ENCODE peak calls at places on chromosome 14, in seven cellular contexts. One of them, this sample, is unnamed.

GRCh38 chr14:101469382-101470251 is 91.7 kb upstream of the DIO3 start:
- DNase-seq in ovary: no peak
- DNase-seq in tibial artery: no peak
- DNase-seq in mesenchymal stem cell: no peak
- DNase-seq in OCI-LY7: no peak
- DNase-seq in suprapubic skin: peak; percentile 48
- DNase-seq in body of pancreas: peak; percentile 8
- DNase-seq in this sample: no peak

GRCh38 chr14:68655021-68655811 is 137.7 kb downstream of the ZFP36L1 start:
- DNase-seq in ovary: peak; percentile 64
- DNase-seq in tibial artery: no peak
- DNase-seq in mesenchymal stem cell: no peak
- DNase-seq in OCI-LY7: no peak
- DNase-seq in suprapubic skin: no peak
- DNase-seq in body of pancreas: peak; percentile 41
- DNase-seq in this sample: no peak

GRCh38 chr14:63343878-63344277 is 25.1 kb upstream of the GPHB5 start:
- DNase-seq in ovary: no peak
- DNase-seq in tibial artery: no peak
- DNase-seq in mesenchymal stem cell: no peak
- DNase-seq in OCI-LY7: no peak
- DNase-seq in suprapubic skin: no peak
- DNase-seq in body of pancreas: no peak
- DNase-seq in this sample: no peak

GRCh38 chr14:69921052-69921451 is 41.8 kb downstream of the SMOC1 start:
- DNase-seq in ovary: no peak
- DNase-seq in tibial artery: peak; percentile 31
- DNase-seq in mesenchymal stem cell: peak; percentile 4
- DNase-seq in OCI-LY7: no peak
- DNase-seq in suprapubic skin: no peak
- DNase-seq in body of pancreas: no peak
- DNase-seq in this sample: no peak

GRCh38 chr14:83425138-83425537 is 1891.5 kb upstream of the SEL1L start:
- DNase-seq in ovary: no peak
- DNase-seq in tibial artery: no peak
- DNase-seq in mesenchymal stem cell: no peak
- DNase-seq in OCI-LY7: no peak
- DNase-seq in suprapubic skin: no peak
- DNase-seq in body of pancreas: no peak
- DNase-seq in this sample: no peak

GRCh38 chr14:70808023-70808401 is 1.3 kb downstream of the MAP3K9 start:
- DNase-seq in ovary: no peak
- DNase-seq in tibial artery: no peak
- DNase-seq in mesenchymal stem cell: no peak
- DNase-seq in OCI-LY7: peak; percentile 41
- DNase-seq in suprapubic skin: no peak
- DNase-seq in body of pancreas: peak; percentile 38
- DNase-seq in this sample: no peak

GRCh38 chr14:40417777-40418401 is 985.7 kb upstream of the FBXO33 start:
- DNase-seq in ovary: no peak
- DNase-seq in tibial artery: no peak
- DNase-seq in mesenchymal stem cell: peak; percentile 36
- DNase-seq in OCI-LY7: peak; percentile 47
- DNase-seq in suprapubic skin: no peak
- DNase-seq in body of pancreas: peak; percentile 14
- DNase-seq in this sample: no peak

GRCh38 chr14:58513272-58513671 is 85.8 kb downstream of the KIAA0586 start:
- DNase-seq in ovary: no peak
- DNase-seq in tibial artery: no peak
- DNase-seq in mesenchymal stem cell: no peak
- DNase-seq in OCI-LY7: no peak
- DNase-seq in suprapubic skin: no peak
- DNase-seq in body of pancreas: no peak
- DNase-seq in this sample: no peak

DNA sequence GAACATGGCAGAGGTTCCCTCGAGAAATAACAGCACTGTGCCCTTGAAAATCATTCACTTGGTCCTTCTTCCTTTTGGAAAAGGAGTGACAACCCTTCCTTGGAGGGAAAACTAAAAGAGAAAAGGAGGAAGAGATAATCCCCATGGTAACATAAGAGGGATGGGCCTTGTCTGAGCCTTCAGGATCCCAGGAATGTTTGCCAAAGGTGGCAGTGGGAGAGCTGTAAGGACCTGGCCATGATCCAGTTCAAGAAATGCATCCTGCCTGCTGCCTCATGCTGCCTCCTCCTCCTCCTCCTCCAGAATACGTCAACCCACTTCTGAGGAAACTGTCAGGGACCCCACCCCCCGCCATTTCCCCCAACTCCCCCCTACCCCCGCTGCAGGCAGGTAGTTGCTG is 118.8 kb downstream of the KCNK10 start:
- DNase-seq in ovary: no peak
- DNase-seq in tibial artery: no peak
- DNase-seq in mesenchymal stem cell: no peak
- DNase-seq in OCI-LY7: no peak
- DNase-seq in suprapubic skin: no peak
- DNase-seq in body of pancreas: no peak
- DNase-seq in this sample: no peak
- H3K4me3 ChIP-seq in ovary: no peak overlapping the region
- H3K4me3 ChIP-seq in tibial artery: no peak overlapping the region
- H3K4me3 ChIP-seq in mesenchymal stem cell: no peak overlapping the region
- H3K4me3 ChIP-seq in OCI-LY7: no peak overlapping the region
- H3K4me3 ChIP-seq in suprapubic skin: no peak overlapping the region
- H3K4me3 ChIP-seq in body of pancreas: no peak overlapping the region
- H3K4me3 ChIP-seq in this sample: no peak overlapping the region

DNA sequence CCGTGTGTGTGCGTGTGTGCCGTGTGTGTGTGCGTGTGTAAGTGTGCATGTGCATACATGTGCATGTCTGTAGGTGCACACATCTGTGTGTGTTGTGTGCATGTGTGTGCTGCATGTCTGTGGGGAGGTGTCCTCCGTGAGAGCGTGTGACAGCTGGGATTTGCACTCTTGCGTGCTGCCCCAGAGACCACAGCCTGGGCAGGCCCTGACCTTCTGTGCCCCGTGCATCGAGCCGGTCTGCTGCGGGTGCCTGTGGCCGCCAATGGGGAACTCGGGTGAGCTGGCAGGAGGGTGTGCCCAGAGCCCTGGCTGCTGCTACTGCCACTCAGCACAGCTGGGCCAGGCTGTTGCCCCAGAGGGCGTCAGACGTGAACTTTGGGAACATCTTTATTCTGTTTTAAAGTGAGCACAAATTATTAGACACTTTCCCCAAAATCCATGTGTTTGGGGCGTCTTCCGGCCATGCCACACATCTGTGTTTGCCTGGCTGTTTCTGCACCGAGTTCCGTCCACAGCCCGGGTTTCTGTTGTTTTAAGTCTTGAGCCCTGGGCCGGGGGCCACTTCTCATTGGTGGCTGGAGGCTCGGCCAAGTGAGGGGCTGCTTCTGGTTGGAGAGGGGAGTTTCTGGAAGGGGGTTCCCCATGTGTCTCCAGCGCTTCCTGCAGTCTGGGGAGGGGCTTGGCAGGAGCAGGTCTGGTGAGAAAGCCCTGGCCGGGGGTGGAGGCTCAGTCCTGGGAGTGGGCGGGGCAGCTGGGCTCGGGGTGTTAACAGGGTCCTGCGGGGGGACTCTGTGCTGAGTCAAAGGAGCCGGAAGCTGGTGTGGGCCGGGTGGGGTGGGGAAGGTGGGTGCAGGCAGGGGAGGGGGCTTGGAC is 7.6 kb downstream of the CEP170B start:
- DNase-seq in ovary: peak; percentile 16
- DNase-seq in tibial artery: no peak
- DNase-seq in mesenchymal stem cell: peak; percentile 30
- DNase-seq in OCI-LY7: no peak
- DNase-seq in suprapubic skin: no peak
- DNase-seq in body of pancreas: no peak
- DNase-seq in this sample: no peak
- H3K27ac ChIP-seq in ovary: no peak overlapping the region
- H3K27ac ChIP-seq in tibial artery: no peak overlapping the region
- H3K27ac ChIP-seq in mesenchymal stem cell: no peak overlapping the region
- H3K27ac ChIP-seq in OCI-LY7: no peak overlapping the region
- H3K27ac ChIP-seq in suprapubic skin: peak overlapping the region; percentile 32
- H3K27ac ChIP-seq in body of pancreas: no peak overlapping the region
- H3K27ac ChIP-seq in this sample: no peak overlapping the region

DNA sequence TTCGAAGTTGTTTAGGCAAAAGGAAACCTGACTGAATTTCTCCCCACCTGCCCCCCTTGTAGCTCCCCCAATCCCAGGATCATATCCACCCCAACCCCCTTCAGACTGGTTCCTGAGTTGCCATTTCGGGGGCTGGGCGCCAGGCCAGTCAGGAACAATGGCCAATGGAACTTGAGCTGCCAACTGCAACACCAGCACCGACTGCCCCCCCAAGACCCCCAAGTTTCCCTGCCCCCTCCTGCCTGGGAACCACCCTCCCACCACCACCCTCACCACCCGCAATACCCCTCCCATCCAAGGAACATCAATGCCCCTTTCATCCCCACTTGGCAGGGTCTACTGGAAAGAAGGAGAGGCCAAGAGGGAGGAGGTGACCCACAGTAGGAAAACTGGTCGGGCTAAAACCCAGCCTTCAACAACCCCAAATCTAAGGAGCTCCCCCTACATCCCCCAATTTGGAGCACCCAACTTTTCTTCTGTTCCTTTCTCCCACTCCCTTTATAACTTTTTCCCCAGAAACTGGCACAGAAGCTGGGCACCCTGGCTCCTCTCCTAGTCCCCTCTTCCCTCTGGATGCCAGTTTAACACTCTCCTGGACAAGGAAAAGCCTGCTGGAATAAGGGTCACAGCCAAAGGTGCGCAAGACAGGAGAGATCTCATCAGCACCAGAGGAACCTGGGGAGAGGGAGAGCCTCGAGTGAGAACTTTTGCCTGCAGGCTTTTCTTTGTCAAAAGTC is 1.6 kb upstream of the NDRG2 start:
- DNase-seq in ovary: peak; percentile 60
- DNase-seq in tibial artery: no peak
- DNase-seq in mesenchymal stem cell: no peak
- DNase-seq in OCI-LY7: no peak
- DNase-seq in suprapubic skin: no peak
- DNase-seq in body of pancreas: no peak
- DNase-seq in this sample: no peak
- H3K4me3 ChIP-seq in ovary: peak overlapping the region; percentile 93
- H3K4me3 ChIP-seq in tibial artery: peak overlapping the region; percentile 86
- H3K4me3 ChIP-seq in mesenchymal stem cell: no peak overlapping the region
- H3K4me3 ChIP-seq in OCI-LY7: no peak overlapping the region
- H3K4me3 ChIP-seq in suprapubic skin: peak overlapping the region; percentile 86
- H3K4me3 ChIP-seq in body of pancreas: no peak overlapping the region
- H3K4me3 ChIP-seq in this sample: peak overlapping the region; percentile 99

GRCh38 chr14:34711169-34711568 is 3.2 kb downstream of the CFL2 start:
- DNase-seq in ovary: no peak
- DNase-seq in tibial artery: no peak
- DNase-seq in mesenchymal stem cell: peak; percentile 91
- DNase-seq in OCI-LY7: peak; percentile 83
- DNase-seq in suprapubic skin: no peak
- DNase-seq in body of pancreas: no peak
- DNase-seq in this sample: no peak
- H3K27ac ChIP-seq in ovary: no peak overlapping the region
- H3K27ac ChIP-seq in tibial artery: peak overlapping the region; percentile 95
- H3K27ac ChIP-seq in mesenchymal stem cell: peak overlapping the region; percentile 45
- H3K27ac ChIP-seq in OCI-LY7: peak overlapping the region; percentile 87
- H3K27ac ChIP-seq in suprapubic skin: no peak overlapping the region
- H3K27ac ChIP-seq in body of pancreas: peak overlapping the region; percentile 53
- H3K27ac ChIP-seq in this sample: peak overlapping the region; percentile 21

GRCh38 chr14:95537298-95538089 is 2.6 kb downstream of the GLRX5 start:
- DNase-seq in ovary: no peak
- DNase-seq in tibial artery: no peak
- DNase-seq in mesenchymal stem cell: no peak
- DNase-seq in OCI-LY7: no peak
- DNase-seq in suprapubic skin: no peak
- DNase-seq in body of pancreas: no peak
- DNase-seq in this sample: no peak
- H3K4me3 ChIP-seq in ovary: no peak overlapping the region
- H3K4me3 ChIP-seq in tibial artery: no peak overlapping the region
- H3K4me3 ChIP-seq in mesenchymal stem cell: no peak overlapping the region
- H3K4me3 ChIP-seq in OCI-LY7: peak overlapping the region; percentile 93
- H3K4me3 ChIP-seq in suprapubic skin: no peak overlapping the region
- H3K4me3 ChIP-seq in body of pancreas: no peak overlapping the region
- H3K4me3 ChIP-seq in this sample: no peak overlapping the region

GRCh38 chr14:37546621-37547447 is 48.2 kb downstream of the FOXA1 start:
- DNase-seq in ovary: no peak
- DNase-seq in tibial artery: no peak
- DNase-seq in mesenchymal stem cell: peak; percentile 47
- DNase-seq in OCI-LY7: no peak
- DNase-seq in suprapubic skin: no peak
- DNase-seq in body of pancreas: no peak
- DNase-seq in this sample: no peak
- H3K27ac ChIP-seq in ovary: no peak overlapping the region
- H3K27ac ChIP-seq in tibial artery: no peak overlapping the region
- H3K27ac ChIP-seq in mesenchymal stem cell: no peak overlapping the region
- H3K27ac ChIP-seq in OCI-LY7: no peak overlapping the region
- H3K27ac ChIP-seq in suprapubic skin: no peak overlapping the region
- H3K27ac ChIP-seq in body of pancreas: no peak overlapping the region
- H3K27ac ChIP-seq in this sample: no peak overlapping the region

DNA sequence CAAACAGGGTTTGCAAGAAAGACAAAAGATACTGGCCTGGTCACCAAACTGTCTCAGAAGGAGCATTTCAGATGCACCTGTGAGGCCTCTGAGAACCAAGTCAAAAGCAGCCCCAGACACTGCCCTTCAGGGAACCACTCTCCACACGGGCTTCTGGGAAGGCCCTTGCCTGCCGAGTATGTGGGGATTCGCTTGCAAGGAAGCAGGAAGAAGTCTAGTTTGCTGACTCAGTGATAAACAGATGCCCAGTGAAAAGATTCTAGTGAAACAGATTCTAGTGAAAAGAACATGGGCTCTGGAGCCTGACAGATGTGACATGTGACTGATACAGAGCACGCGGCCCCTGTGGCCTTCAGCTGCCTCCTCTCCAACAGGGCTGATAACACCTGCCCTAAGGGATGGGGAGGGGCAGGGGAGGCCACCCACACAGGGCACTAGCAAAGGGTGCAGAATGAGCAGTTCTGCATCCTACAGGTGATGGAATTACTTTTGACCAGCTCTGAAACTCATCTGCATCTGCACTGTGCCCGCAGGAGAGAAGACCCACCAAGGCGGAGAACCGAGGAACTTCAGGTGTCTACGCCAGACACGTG is 19.1 kb downstream of the AMN start:
- DNase-seq in ovary: no peak
- DNase-seq in tibial artery: no peak
- DNase-seq in mesenchymal stem cell: no peak
- DNase-seq in OCI-LY7: peak; percentile 38
- DNase-seq in suprapubic skin: no peak
- DNase-seq in body of pancreas: no peak
- DNase-seq in this sample: no peak
- H3K4me3 ChIP-seq in ovary: no peak overlapping the region
- H3K4me3 ChIP-seq in tibial artery: no peak overlapping the region
- H3K4me3 ChIP-seq in mesenchymal stem cell: no peak overlapping the region
- H3K4me3 ChIP-seq in OCI-LY7: no peak overlapping the region
- H3K4me3 ChIP-seq in suprapubic skin: no peak overlapping the region
- H3K4me3 ChIP-seq in body of pancreas: no peak overlapping the region
- H3K4me3 ChIP-seq in this sample: no peak overlapping the region

DNA sequence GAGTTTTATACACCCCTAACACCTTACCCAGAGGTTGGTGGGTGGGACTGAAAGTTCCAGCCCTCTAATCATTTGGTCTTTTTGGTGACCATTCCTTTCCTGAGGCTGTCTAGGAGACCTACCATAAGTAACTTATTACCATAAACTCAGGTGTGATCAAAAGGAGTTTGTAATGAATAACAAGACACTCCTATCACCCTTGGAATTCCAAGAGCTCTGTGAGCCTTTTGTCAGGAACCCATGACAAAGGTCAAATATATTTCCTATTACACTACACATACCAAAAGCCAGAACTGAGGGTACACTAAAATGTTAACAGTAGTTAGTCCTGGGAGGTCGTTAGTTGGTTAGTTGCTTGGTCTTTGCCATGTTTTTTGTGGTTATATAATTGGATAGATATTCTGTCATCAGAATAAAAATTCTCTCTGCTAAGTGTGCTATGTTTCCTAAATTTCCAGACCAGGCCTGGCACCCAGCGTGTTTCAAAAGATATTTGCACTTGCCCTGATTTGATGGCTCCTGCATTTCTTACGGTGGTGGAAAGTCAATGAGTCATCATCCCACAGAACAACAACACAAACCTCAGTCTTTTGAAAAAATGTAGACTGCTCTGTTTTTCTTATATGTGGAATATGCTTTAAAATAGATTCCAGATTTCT is 27.0 kb upstream of the AKAP5 start:
- DNase-seq in ovary: no peak
- DNase-seq in tibial artery: no peak
- DNase-seq in mesenchymal stem cell: peak; percentile 77
- DNase-seq in OCI-LY7: no peak
- DNase-seq in suprapubic skin: no peak
- DNase-seq in body of pancreas: no peak
- DNase-seq in this sample: no peak
- H3K27ac ChIP-seq in ovary: no peak overlapping the region
- H3K27ac ChIP-seq in tibial artery: peak overlapping the region; percentile 69
- H3K27ac ChIP-seq in mesenchymal stem cell: peak overlapping the region; percentile 88
- H3K27ac ChIP-seq in OCI-LY7: no peak overlapping the region
- H3K27ac ChIP-seq in suprapubic skin: no peak overlapping the region
- H3K27ac ChIP-seq in body of pancreas: peak overlapping the region; percentile 76
- H3K27ac ChIP-seq in this sample: peak overlapping the region; percentile 77

This sample was measured in thoracic aorta.